ENCODE peak calls at places on chromosomes 2 and 18, in four cellular contexts. One of them, this sample, is unnamed.

GRCh38 chr18:40235881-40236280 is 1719.2 kb upstream of the PIK3C3 start:
- DNase-seq in stimulated activated CD8-positive, alpha-beta memory T cell treated with anti-CD3 and anti-CD28 coated beads, Interleukin-15, amount 100 ng/mL, for 1 hour: no peak
- DNase-seq in NCI-H1092: no peak
- DNase-seq in cardiac septum: no peak
- DNase-seq in this sample: no peak

GRCh38 chr18:61898576-61899205 is 5.9 kb upstream of the RNF152 start:
- DNase-seq in stimulated activated CD8-positive, alpha-beta memory T cell treated with anti-CD3 and anti-CD28 coated beads, Interleukin-15, amount 100 ng/mL, for 1 hour: no peak
- DNase-seq in NCI-H1092: no peak
- DNase-seq in cardiac septum: no peak
- DNase-seq in this sample: no peak

GRCh38 chr2:185567196-185567595 is 171.4 kb upstream of the FSIP2 start:
- DNase-seq in cardiac septum: no peak
- DNase-seq in stimulated activated CD8-positive, alpha-beta memory T cell treated with anti-CD3 and anti-CD28 coated beads, Interleukin-15, amount 100 ng/mL, for 1 hour: no peak
- DNase-seq in NCI-H1092: no peak
- DNase-seq in this sample: no peak

GRCh38 chr18:50051288-50051687 is 143.7 kb downstream of the MYO5B start:
- DNase-seq in stimulated activated CD8-positive, alpha-beta memory T cell treated with anti-CD3 and anti-CD28 coated beads, Interleukin-15, amount 100 ng/mL, for 1 hour: no peak
- DNase-seq in cardiac septum: no peak
- DNase-seq in NCI-H1092: no peak
- DNase-seq in this sample: no peak

GRCh38 chr2:66494708-66495107 is 59.8 kb downstream of the MEIS1 start:
- DNase-seq in stimulated activated CD8-positive, alpha-beta memory T cell treated with anti-CD3 and anti-CD28 coated beads, Interleukin-15, amount 100 ng/mL, for 1 hour: no peak
- DNase-seq in NCI-H1092: no peak
- DNase-seq in cardiac septum: no peak
- DNase-seq in this sample: no peak

GRCh38 chr2:227415538-227416424 is 28.0 kb upstream of the SCYGR1 start:
- DNase-seq in stimulated activated CD8-positive, alpha-beta memory T cell treated with anti-CD3 and anti-CD28 coated beads, Interleukin-15, amount 100 ng/mL, for 1 hour: no peak
- DNase-seq in NCI-H1092: no peak
- DNase-seq in cardiac septum: no peak
- DNase-seq in this sample: no peak

GRCh38 chr18:21242141-21243040 is at the start of gene GREB1L:
- DNase-seq in stimulated activated CD8-positive, alpha-beta memory T cell treated with anti-CD3 and anti-CD28 coated beads, Interleukin-15, amount 100 ng/mL, for 1 hour: no peak
- DNase-seq in cardiac septum: no peak
- DNase-seq in NCI-H1092: peak; percentile 30
- DNase-seq in this sample: no peak

GRCh38 chr2:4873328-4873727 is 818.9 kb upstream of the SOX11 start:
- DNase-seq in stimulated activated CD8-positive, alpha-beta memory T cell treated with anti-CD3 and anti-CD28 coated beads, Interleukin-15, amount 100 ng/mL, for 1 hour: no peak
- DNase-seq in NCI-H1092: no peak
- DNase-seq in cardiac septum: no peak
- DNase-seq in this sample: no peak

GRCh38 chr18:79879566-79879965 is 71.9 kb downstream of the SLC66A2 start:
- DNase-seq in NCI-H1092: no peak
- DNase-seq in cardiac septum: peak; percentile 20
- DNase-seq in stimulated activated CD8-positive, alpha-beta memory T cell treated with anti-CD3 and anti-CD28 coated beads, Interleukin-15, amount 100 ng/mL, for 1 hour: no peak
- DNase-seq in this sample: no peak

GRCh38 chr18:31498450-31499156 is 626 bp downstream of the DSG2 start:
- DNase-seq in stimulated activated CD8-positive, alpha-beta memory T cell treated with anti-CD3 and anti-CD28 coated beads, Interleukin-15, amount 100 ng/mL, for 1 hour: no peak
- DNase-seq in cardiac septum: no peak
- DNase-seq in NCI-H1092: no peak
- DNase-seq in this sample: no peak

GRCh38 chr2:40285391-40285790 is 166.5 kb downstream of the SLC8A1 start:
- DNase-seq in cardiac septum: no peak
- DNase-seq in NCI-H1092: no peak
- DNase-seq in stimulated activated CD8-positive, alpha-beta memory T cell treated with anti-CD3 and anti-CD28 coated beads, Interleukin-15, amount 100 ng/mL, for 1 hour: no peak
- DNase-seq in this sample: no peak

GRCh38 chr2:154452906-154453493 is 245.5 kb upstream of the KCNJ3 start:
- DNase-seq in stimulated activated CD8-positive, alpha-beta memory T cell treated with anti-CD3 and anti-CD28 coated beads, Interleukin-15, amount 100 ng/mL, for 1 hour: no peak
- DNase-seq in cardiac septum: no peak
- DNase-seq in NCI-H1092: no peak
- DNase-seq in this sample: no peak

GRCh38 chr18:3281456-3282400 is 19.8 kb downstream of the MYL12B start:
- DNase-seq in stimulated activated CD8-positive, alpha-beta memory T cell treated with anti-CD3 and anti-CD28 coated beads, Interleukin-15, amount 100 ng/mL, for 1 hour: no peak
- DNase-seq in cardiac septum: no peak
- DNase-seq in NCI-H1092: peak; percentile 42
- DNase-seq in this sample: peak; percentile 60

GRCh38 chr2:191272064-191272463 is 26.9 kb downstream of the MYO1B start:
- DNase-seq in NCI-H1092: no peak
- DNase-seq in stimulated activated CD8-positive, alpha-beta memory T cell treated with anti-CD3 and anti-CD28 coated beads, Interleukin-15, amount 100 ng/mL, for 1 hour: no peak
- DNase-seq in cardiac septum: no peak
- DNase-seq in this sample: no peak

GRCh38 chr2:219041252-219041651 is at the start of gene CFAP65:
- DNase-seq in stimulated activated CD8-positive, alpha-beta memory T cell treated with anti-CD3 and anti-CD28 coated beads, Interleukin-15, amount 100 ng/mL, for 1 hour: no peak
- DNase-seq in NCI-H1092: no peak
- DNase-seq in cardiac septum: peak; percentile 75
- DNase-seq in this sample: no peak

GRCh38 chr18:25283769-25284168 is 68.2 kb downstream of the ZNF521 start:
- DNase-seq in NCI-H1092: no peak
- DNase-seq in stimulated activated CD8-positive, alpha-beta memory T cell treated with anti-CD3 and anti-CD28 coated beads, Interleukin-15, amount 100 ng/mL, for 1 hour: no peak
- DNase-seq in cardiac septum: no peak
- DNase-seq in this sample: no peak

GRCh38 chr2:176484838-176485237 is 215.6 kb downstream of the MTX2 start:
- DNase-seq in stimulated activated CD8-positive, alpha-beta memory T cell treated with anti-CD3 and anti-CD28 coated beads, Interleukin-15, amount 100 ng/mL, for 1 hour: no peak
- DNase-seq in NCI-H1092: no peak
- DNase-seq in cardiac septum: no peak
- DNase-seq in this sample: no peak

GRCh38 chr2:153474407-153474806 is 4.2 kb downstream of the RPRM start:
- DNase-seq in NCI-H1092: no peak
- DNase-seq in stimulated activated CD8-positive, alpha-beta memory T cell treated with anti-CD3 and anti-CD28 coated beads, Interleukin-15, amount 100 ng/mL, for 1 hour: no peak
- DNase-seq in cardiac septum: no peak
- DNase-seq in this sample: no peak

GRCh38 chr2:227822416-227823003 is 8.9 kb downstream of the CCL20 start:
- DNase-seq in cardiac septum: no peak
- DNase-seq in NCI-H1092: no peak
- DNase-seq in stimulated activated CD8-positive, alpha-beta memory T cell treated with anti-CD3 and anti-CD28 coated beads, Interleukin-15, amount 100 ng/mL, for 1 hour: no peak
- DNase-seq in this sample: no peak

GRCh38 chr2:84902526-84902925 is 2.9 kb upstream of the TMSB10 start:
- DNase-seq in stimulated activated CD8-positive, alpha-beta memory T cell treated with anti-CD3 and anti-CD28 coated beads, Interleukin-15, amount 100 ng/mL, for 1 hour: no peak
- DNase-seq in NCI-H1092: no peak
- DNase-seq in cardiac septum: no peak
- DNase-seq in this sample: no peak

GRCh38 chr2:192741889-192742288 is 547.2 kb upstream of the TMEFF2 start:
- DNase-seq in stimulated activated CD8-positive, alpha-beta memory T cell treated with anti-CD3 and anti-CD28 coated beads, Interleukin-15, amount 100 ng/mL, for 1 hour: no peak
- DNase-seq in NCI-H1092: no peak
- DNase-seq in cardiac septum: no peak
- DNase-seq in this sample: no peak

GRCh38 chr2:189363559-189363958 is 77.7 kb upstream of the WDR75 start:
- DNase-seq in NCI-H1092: no peak
- DNase-seq in stimulated activated CD8-positive, alpha-beta memory T cell treated with anti-CD3 and anti-CD28 coated beads, Interleukin-15, amount 100 ng/mL, for 1 hour: no peak
- DNase-seq in cardiac septum: no peak
- DNase-seq in this sample: no peak

GRCh38 chr2:27194538-27195354 is 17.1 kb upstream of the ATRAID start:
- DNase-seq in cardiac septum: no peak
- DNase-seq in stimulated activated CD8-positive, alpha-beta memory T cell treated with anti-CD3 and anti-CD28 coated beads, Interleukin-15, amount 100 ng/mL, for 1 hour: no peak
- DNase-seq in NCI-H1092: no peak
- DNase-seq in this sample: no peak

GRCh38 chr2:55511508-55512124 is 7.9 kb upstream of the CFAP36 start:
- DNase-seq in stimulated activated CD8-positive, alpha-beta memory T cell treated with anti-CD3 and anti-CD28 coated beads, Interleukin-15, amount 100 ng/mL, for 1 hour: no peak
- DNase-seq in cardiac septum: no peak
- DNase-seq in NCI-H1092: peak; percentile 3
- DNase-seq in this sample: no peak

GRCh38 chr18:57088883-57089282 is 58.0 kb upstream of the BOD1L2 start:
- DNase-seq in NCI-H1092: peak; percentile 29
- DNase-seq in stimulated activated CD8-positive, alpha-beta memory T cell treated with anti-CD3 and anti-CD28 coated beads, Interleukin-15, amount 100 ng/mL, for 1 hour: no peak
- DNase-seq in cardiac septum: no peak
- DNase-seq in this sample: no peak

GRCh38 chr2:28688784-28689183 is 62.8 kb upstream of the PPP1CB start:
- DNase-seq in cardiac septum: no peak
- DNase-seq in stimulated activated CD8-positive, alpha-beta memory T cell treated with anti-CD3 and anti-CD28 coated beads, Interleukin-15, amount 100 ng/mL, for 1 hour: no peak
- DNase-seq in NCI-H1092: no peak
- DNase-seq in this sample: no peak

GRCh38 chr2:235229236-235229635 is 264.6 kb upstream of the AGAP1 start:
- DNase-seq in stimulated activated CD8-positive, alpha-beta memory T cell treated with anti-CD3 and anti-CD28 coated beads, Interleukin-15, amount 100 ng/mL, for 1 hour: no peak
- DNase-seq in cardiac septum: no peak
- DNase-seq in NCI-H1092: no peak
- DNase-seq in this sample: no peak

GRCh38 chr2:219542931-219543595 is 546 bp downstream of the CHPF start:
- DNase-seq in stimulated activated CD8-positive, alpha-beta memory T cell treated with anti-CD3 and anti-CD28 coated beads, Interleukin-15, amount 100 ng/mL, for 1 hour: no peak
- DNase-seq in NCI-H1092: no peak
- DNase-seq in cardiac septum: no peak
- DNase-seq in this sample: no peak

GRCh38 chr2:68588589-68588988 is 54.8 kb upstream of the PROKR1 start:
- DNase-seq in cardiac septum: no peak
- DNase-seq in stimulated activated CD8-positive, alpha-beta memory T cell treated with anti-CD3 and anti-CD28 coated beads, Interleukin-15, amount 100 ng/mL, for 1 hour: no peak
- DNase-seq in NCI-H1092: no peak
- DNase-seq in this sample: no peak

GRCh38 chr2:216583157-216583556 is 50.1 kb upstream of the IGFBP2 start:
- DNase-seq in cardiac septum: no peak
- DNase-seq in stimulated activated CD8-positive, alpha-beta memory T cell treated with anti-CD3 and anti-CD28 coated beads, Interleukin-15, amount 100 ng/mL, for 1 hour: no peak
- DNase-seq in NCI-H1092: no peak
- DNase-seq in this sample: no peak

GRCh38 chr2:201129044-201129505 is 13.1 kb downstream of the CFLAR start:
- DNase-seq in NCI-H1092: no peak
- DNase-seq in stimulated activated CD8-positive, alpha-beta memory T cell treated with anti-CD3 and anti-CD28 coated beads, Interleukin-15, amount 100 ng/mL, for 1 hour: no peak
- DNase-seq in cardiac septum: no peak
- DNase-seq in this sample: no peak

GRCh38 chr18:22549260-22549937 is 131.7 kb upstream of the CTAGE1 start:
- DNase-seq in cardiac septum: no peak
- DNase-seq in NCI-H1092: no peak
- DNase-seq in stimulated activated CD8-positive, alpha-beta memory T cell treated with anti-CD3 and anti-CD28 coated beads, Interleukin-15, amount 100 ng/mL, for 1 hour: no peak
- DNase-seq in this sample: no peak